ENCODE peak calls at places on chromosomes 12 and 14, in four cellular contexts. H, W, L and Q are unnamed samples.
A peak's percentile ranks its signal among the peaks of the same experiment; 100 is the strongest.

GRCh38 chr12:2291182-2291832 is 238.5 kb downstream of the CACNA1C start:
- DNase-seq in H (peak; percentile 72), W (peak; percentile 49), L (no peak), Q (peak; percentile 36)

GRCh38 chr14:94663965-94664704 is 51.9 kb downstream of the SERPINA3 start:
- DNase-seq in H (no peak), W (no peak), L (no peak), Q (no peak)

GRCh38 chr14:102374264-102374663 is 11.5 kb downstream of the TECPR2 start:
- DNase-seq in H (no peak), W (no peak), L (no peak), Q (no peak)

GRCh38 chr12:28025821-28026505 is 53.4 kb upstream of the PTHLH start:
- DNase-seq in H (no peak), W (no peak), L (no peak), Q (no peak)

GRCh38 chr14:80100681-80101080 is 110.6 kb downstream of the DIO2 start:
- DNase-seq in H (no peak), W (no peak), L (no peak), Q (no peak)

GRCh38 chr12:115597157-115597712 is 680.3 kb downstream of the MED13L start:
- DNase-seq in H (peak; percentile 66), W (no peak), L (peak; percentile 70), Q (no peak)

GRCh38 chr14:53953828-53954550 is 2.6 kb downstream of the BMP4 start:
- DNase-seq in H (no peak), W (peak; percentile 31), L (peak; percentile 15), Q (no peak)

GRCh38 chr12:7154042-7154441 is 23.9 kb downstream of the CLSTN3 start:
- DNase-seq in H (no peak), W (no peak), L (no peak), Q (no peak)

GRCh38 chr12:106246891-106247730 is 709 bp downstream of the CKAP4 start:
- DNase-seq in H (peak; percentile 57), W (peak; percentile 63), L (peak; percentile 76), Q (peak; percentile 39)

GRCh38 chr12:122788387-122788786 is 14.0 kb downstream of the CCDC62 start:
- DNase-seq in H (no peak), W (no peak), L (peak; percentile 43), Q (no peak)

GRCh38 chr12:85155791-85156190 is 119.6 kb downstream of the LRRIQ1 start:
- DNase-seq in H (peak; percentile 31), W (no peak), L (peak; percentile 9), Q (no peak)

GRCh38 chr14:51603495-51603894 is 48.2 kb upstream of the FRMD6 start:
- DNase-seq in H (peak; percentile 3), W (no peak), L (peak; percentile 86), Q (no peak)

GRCh38 chr12:30764251-30764650 is 9.5 kb upstream of the CAPRIN2 start:
- DNase-seq in H (no peak), W (no peak), L (no peak), Q (no peak)

GRCh38 chr14:53663709-53664108 is 292.9 kb downstream of the BMP4 start:
- DNase-seq in H (no peak), W (peak; percentile 11), L (peak; percentile 1), Q (no peak)

GRCh38 chr14:105201928-105202513 is 20.9 kb upstream of the NUDT14 start:
- DNase-seq in H (peak; percentile 93), W (no peak), L (no peak), Q (no peak)

GRCh38 chr12:15789215-15790171 is at the start of gene EPS8:
- DNase-seq in H (peak; percentile 91), W (peak; percentile 93), L (peak; percentile 93), Q (peak; percentile 96)

GRCh38 chr14:90572461-90573150 is 175.8 kb downstream of the CALM1 start:
- DNase-seq in H (no peak), W (no peak), L (no peak), Q (no peak)

GRCh38 chr14:20683896-20684661 is at the start of gene RNASE4:
- DNase-seq in H (peak; percentile 87), W (peak; percentile 95), L (peak; percentile 91), Q (peak; percentile 83)

GRCh38 chr14:89848165-89848564 is 106.4 kb downstream of the EFCAB11 start:
- DNase-seq in H (no peak), W (no peak), L (peak; percentile 36), Q (no peak)

GRCh38 chr14:92867246-92867925 is 55.6 kb upstream of the CHGA start:
- DNase-seq in H (no peak), W (no peak), L (no peak), Q (no peak)

GRCh38 chr12:6382371-6382770 is 1.6 kb upstream of the LTBR start:
- DNase-seq in H (no peak), W (no peak), L (no peak), Q (no peak)

GRCh38 chr12:130335517-130336392 is 1.9 kb upstream of the PIWIL1 start:
- DNase-seq in H (peak; percentile 71), W (peak; percentile 31), L (peak; percentile 53), Q (peak; percentile 63)

GRCh38 chr14:61678966-61679365 is 16.3 kb upstream of the HIF1A start:
- DNase-seq in H (no peak), W (no peak), L (peak; percentile 64), Q (no peak)

GRCh38 chr12:64806593-64806992 is 17.9 kb upstream of the TBC1D30 start:
- DNase-seq in H (no peak), W (no peak), L (peak; percentile 48), Q (no peak)

GRCh38 chr14:72715215-72715909 is 178.5 kb downstream of the DPF3 start:
- DNase-seq in H (peak; percentile 34), W (no peak), L (no peak), Q (no peak)

GRCh38 chr12:4268549-4269181 is 4.9 kb upstream of the CCND2 start:
- DNase-seq in H (peak; percentile 52), W (no peak), L (no peak), Q (no peak)

GRCh38 chr12:110600254-110600653 is 13.7 kb upstream of the TCTN1 start:
- DNase-seq in H (peak; percentile 87), W (no peak), L (peak; percentile 75), Q (no peak)
- TF ChIP-seq CTCF in H (no peak), W (peak; percentile 35), L (peak; percentile 63), Q (peak; percentile 62)

GRCh38 chr12:55820679-55821078 is 2.8 kb downstream of the ORMDL2 start:
- DNase-seq in H (peak; percentile 40), W (no peak), L (no peak), Q (no peak)
- TF ChIP-seq CTCF in H (peak; percentile 32), W (no peak), L (peak; percentile 36), Q (peak; percentile 37)

GRCh38 chr14:21894003-21894897 is 220.6 kb upstream of the OR4E1 start:
- DNase-seq in H (peak; percentile 3), W (no peak), L (no peak), Q (no peak)

GRCh38 chr14:21891921-21892320 is 218.3 kb upstream of the OR4E1 start:
- DNase-seq in H (no peak), W (no peak), L (no peak), Q (no peak)
- TF ChIP-seq CTCF in H (no peak), W (no peak), L (no peak), Q (no peak)

GRCh38 chr12:153080-153746 is 60.7 kb downstream of the SLC6A12 start:
- DNase-seq in H (peak; percentile 78), W (peak; percentile 78), L (peak; percentile 25), Q (peak; percentile 73)
- TF ChIP-seq CTCF in H (peak; percentile 92), W (peak; percentile 42), L (peak; percentile 60), Q (peak; percentile 90)

GRCh38 chr14:68408680-68409079 is 384.2 kb downstream of the ZFP36L1 start:
- DNase-seq in H (peak; percentile 41), W (no peak), L (no peak), Q (no peak)
- TF ChIP-seq CTCF in H (no peak), W (no peak), L (peak; percentile 25), Q (no peak)

GRCh38 chr12:79420146-79420618 is 270.6 kb downstream of the PAWR start:
- DNase-seq in H (peak; percentile 12), W (no peak), L (peak; percentile 98), Q (no peak)
- TF ChIP-seq CTCF in H (no peak), W (peak; percentile 33), L (peak; percentile 75), Q (peak; percentile 68)

GRCh38 chr14:30681752-30682355 is 59.7 kb downstream of the SCFD1 start:
- DNase-seq in H (peak; percentile 25), W (no peak), L (no peak), Q (no peak)
- TF ChIP-seq CTCF in H (peak; percentile 43), W (peak; percentile 19), L (peak; percentile 43), Q (peak; percentile 60)